ENCODE peak calls at places on chromosome 12, in ten cellular contexts. D is dermis microvascular lymphatic vessel endothelial cell, L is heart right ventricle, T is WTC11, P is progenitor cell of endocrine pancreas, X is germinal center, Z is omental fat pad, C is HuH-7, G is NCI-H1092 treated with DMSO at 0.1 percent for 48 hours, N is neural crest cell. Y is an unnamed sample.
A peak's percentile ranks its signal among the peaks of the same experiment; 100 is the strongest.

GRCh38 chr12:82942963-82943362 is 256.3 kb downstream of the TMTC2 start:
- DNase-seq in D (no peak), L (no peak), T (no peak), P (no peak), X (no peak), Z (no peak), C (no peak), G (no peak), N (no peak), Y (no peak)

GRCh38 chr12:67517181-67517887 is 131.2 kb upstream of the DYRK2 start:
- DNase-seq in D (no peak), L (peak; percentile 12), T (no peak), P (no peak), X (no peak), Z (peak; percentile 33), C (no peak), G (peak; percentile 68), N (no peak), Y (no peak)

GRCh38 chr12:98744692-98745091 is 99.6 kb downstream of the APAF1 start:
- DNase-seq in D (no peak), L (no peak), T (no peak), P (no peak), X (no peak), Z (no peak), C (no peak), G (no peak), N (no peak), Y (no peak)

GRCh38 chr12:121072147-121072546 is 33.1 kb upstream of the OASL start:
- DNase-seq in D (no peak), L (no peak), T (no peak), P (no peak), X (no peak), Z (no peak), C (no peak), G (no peak), N (no peak), Y (no peak)

GRCh38 chr12:3311491-3312103 is 179.4 kb upstream of the PRMT8 start:
- DNase-seq in D (no peak), L (no peak), T (no peak), P (no peak), X (no peak), Z (no peak), C (no peak), G (no peak), N (no peak), Y (no peak)

GRCh38 chr12:66188584-66189475 is at the start of gene IRAK3:
- DNase-seq in D (peak; percentile 72), L (peak; percentile 89), T (peak; percentile 52), P (peak; percentile 30), X (peak; percentile 48), Z (peak; percentile 57), C (peak; percentile 55), G (peak; percentile 45), N (peak; percentile 30), Y (peak; percentile 52)

GRCh38 chr12:88519802-88520435 is 60.4 kb downstream of the KITLG start:
- DNase-seq in D (peak; percentile 42), L (no peak), T (no peak), P (no peak), X (no peak), Z (no peak), C (peak; percentile 3), G (no peak), N (no peak), Y (peak; percentile 19)

GRCh38 chr12:131736807-131737484 is 26.1 kb downstream of the SFSWAP start:
- DNase-seq in D (peak; percentile 70), L (no peak), T (no peak), P (no peak), X (no peak), Z (no peak), C (no peak), G (no peak), N (no peak), Y (peak; percentile 35)

GRCh38 chr12:85363382-85364190 is 83.6 kb downstream of the ALX1 start:
- DNase-seq in D (peak; percentile 85), L (no peak), T (no peak), P (no peak), X (no peak), Z (no peak), C (no peak), G (no peak), N (no peak), Y (peak; percentile 65)

GRCh38 chr12:1994429-1995143 is 9.7 kb downstream of the DCP1B start:
- DNase-seq in D (no peak), L (no peak), T (no peak), P (no peak), X (no peak), Z (no peak), C (no peak), G (no peak), N (no peak), Y (no peak)

GRCh38 chr12:21763531-21763930 is 11.0 kb downstream of the KCNJ8 start:
- DNase-seq in D (no peak), L (no peak), T (no peak), P (no peak), X (no peak), Z (no peak), C (no peak), G (no peak), N (no peak), Y (no peak)

GRCh38 chr12:62250671-62251608 is 9.3 kb upstream of the USP15 start:
- DNase-seq in D (no peak), L (no peak), T (no peak), P (no peak), X (no peak), Z (no peak), C (no peak), G (no peak), N (no peak), Y (peak; percentile 27)

GRCh38 chr12:43416981-43417380 is 135.0 kb downstream of the ADAMTS20 start:
- DNase-seq in D (no peak), L (no peak), T (no peak), P (no peak), X (no peak), Z (no peak), C (no peak), G (no peak), N (no peak), Y (no peak)

GRCh38 chr12:109053382-109054123 is 1.2 kb downstream of the USP30 start:
- DNase-seq in D (peak; percentile 2), L (no peak), T (no peak), P (no peak), X (peak; percentile 69), Z (no peak), C (no peak), G (no peak), N (no peak), Y (peak; percentile 10)

GRCh38 chr12:65631621-65632111 is 192.6 kb upstream of the HMGA2 start:
- DNase-seq in D (peak; percentile 93), L (no peak), T (no peak), P (no peak), X (no peak), Z (no peak), C (no peak), G (no peak), N (no peak), Y (peak; percentile 97)

GRCh38 chr12:115791331-115791730 is 486.2 kb downstream of the MED13L start:
- DNase-seq in D (no peak), L (peak; percentile 52), T (no peak), P (no peak), X (no peak), Z (no peak), C (no peak), G (no peak), N (no peak), Y (no peak)

GRCh38 chr12:10190558-10191388 is 11.9 kb downstream of the TMEM52B start:
- DNase-seq in D (peak; percentile 70), L (peak; percentile 27), T (peak; percentile 48), P (peak; percentile 49), X (peak; percentile 77), Z (no peak), C (peak; percentile 59), G (peak; percentile 52), N (peak; percentile 22), Y (peak; percentile 85)

GRCh38 chr12:14913381-14913781 is 25.0 kb downstream of the ERP27 start:
- DNase-seq in D (no peak), L (peak; percentile 39), T (no peak), P (no peak), X (no peak), Z (no peak), C (no peak), G (peak; percentile 11), N (no peak), Y (no peak)

GRCh38 chr12:27814851-27815591 is 35.0 kb upstream of the MANSC4 start:
- DNase-seq in D (no peak), L (no peak), T (no peak), P (no peak), X (no peak), Z (no peak), C (no peak), G (no peak), N (no peak), Y (peak; percentile 26)

GRCh38 chr12:96192926-96193573 is 1.1 kb upstream of the ELK3 start:
- DNase-seq in D (no peak), L (no peak), T (no peak), P (no peak), X (no peak), Z (no peak), C (no peak), G (no peak), N (no peak), Y (no peak)

GRCh38 chr12:10607885-10608458 is 5.4 kb downstream of the MAGOHB start:
- DNase-seq in D (peak; percentile 45), L (no peak), T (no peak), P (no peak), X (no peak), Z (no peak), C (no peak), G (no peak), N (no peak), Y (peak; percentile 44)

GRCh38 chr12:51886021-51886710 is 1.7 kb upstream of the ANKRD33 start:
- DNase-seq in D (peak; percentile 99), L (peak; percentile 57), T (no peak), P (no peak), X (peak; percentile 72), Z (peak; percentile 29), C (no peak), G (no peak), N (no peak), Y (peak; percentile 93)

GRCh38 chr12:85016423-85016822 is 19.7 kb downstream of the TSPAN19 start:
- DNase-seq in D (peak; percentile 95), L (no peak), T (no peak), P (no peak), X (no peak), Z (no peak), C (no peak), G (no peak), N (no peak), Y (peak; percentile 91)

GRCh38 chr12:41577995-41578394 is 389.9 kb downstream of the PDZRN4 start:
- DNase-seq in D (no peak), L (no peak), T (no peak), P (no peak), X (no peak), Z (no peak), C (no peak), G (no peak), N (no peak), Y (no peak)

GRCh38 chr12:462936-463705 is 3.4 kb downstream of the B4GALNT3 start:
- DNase-seq in D (no peak), L (no peak), T (no peak), P (no peak), X (no peak), Z (no peak), C (no peak), G (no peak), N (no peak), Y (no peak)

GRCh38 chr12:3751151-3752095 is 1.5 kb downstream of the CRACR2A start:
- DNase-seq in D (no peak), L (no peak), T (no peak), P (no peak), X (no peak), Z (no peak), C (no peak), G (no peak), N (no peak), Y (no peak)

GRCh38 chr12:94813314-94813713 is 163.0 kb upstream of the TMCC3 start:
- DNase-seq in D (no peak), L (no peak), T (no peak), P (no peak), X (no peak), Z (no peak), C (no peak), G (peak; percentile 22), N (no peak), Y (peak; percentile 13)

GRCh38 chr12:24212496-24212895 is 263.0 kb upstream of the SOX5 start:
- DNase-seq in D (no peak), L (no peak), T (no peak), P (no peak), X (no peak), Z (no peak), C (no peak), G (peak; percentile 56), N (no peak), Y (no peak)